ENCODE peak calls at places on chromosomes 1 and 21, in nine cellular contexts. M is stimulated activated CD4-positive, alpha-beta T cell treated with anti-CD3 and anti-CD28 coated beads, Interleukin-1b, Interleukin-23, amount 100 ng/mL, for 24 hours; C is substantia nigra; V is heart left ventricle; A is activated T-cell treated with anti-CD3 and anti-CD28 coated beads for 4 hours; S is dorsolateral prefrontal cortex; H is KBM-7; Z is uterus; Q is CD8-positive, alpha-beta T cell. J is an unnamed sample.

GRCh38 chr1:169460193-169460833 is 25.4 kb downstream of the SLC19A2 start:
- DNase-seq in M (no peak), C (no peak), V (no peak), A (no peak), S (no peak), H (no peak), Z (no peak), Q (no peak), J (no peak)

GRCh38 chr1:216075339-216075738 is 347.9 kb downstream of the USH2A start:
- DNase-seq in M (no peak), C (no peak), V (no peak), A (no peak), S (no peak), H (no peak), Z (no peak), Q (no peak), J (no peak)

GRCh38 chr1:32773018-32773763 is 44.0 kb downstream of the YARS1 start:
- DNase-seq in M (peak), C (peak), V (peak), A (peak), S (peak), H (peak), Z (peak), Q (peak), J (peak)

GRCh38 chr1:42370876-42371549 is 9.6 kb upstream of the RIMKLA start:
- DNase-seq in M (no peak), C (no peak), V (no peak), A (no peak), S (no peak), H (no peak), Z (no peak), Q (no peak), J (no peak)

GRCh38 chr1:56844709-56845108 is 9.9 kb upstream of the C8A start:
- DNase-seq in M (no peak), C (no peak), V (no peak), A (no peak), S (no peak), H (no peak), Z (no peak), Q (no peak), J (no peak)

GRCh38 chr1:200242379-200243041 is 167.3 kb downstream of the ZNF281 start:
- DNase-seq in M (no peak), C (no peak), V (peak), A (no peak), S (no peak), H (no peak), Z (no peak), Q (no peak), J (no peak)

GRCh38 chr21:42980312-42980958 is 6.1 kb downstream of the PKNOX1 start:
- DNase-seq in M (no peak), C (no peak), V (no peak), A (no peak), S (no peak), H (no peak), Z (no peak), Q (no peak), J (no peak)

GRCh38 chr21:41678944-41679343 is 87.9 kb downstream of the RIPK4 start:
- DNase-seq in M (no peak), C (peak), V (peak), A (no peak), S (peak), H (no peak), Z (peak), Q (no peak), J (peak)

GRCh38 chr1:207084241-207084640 is 4.4 kb upstream of the C4BPB start:
- DNase-seq in M (no peak), C (no peak), V (no peak), A (no peak), S (no peak), H (no peak), Z (no peak), Q (no peak), J (no peak)

GRCh38 chr1:231313661-231314060 is 24.0 kb downstream of the EXOC8 start:
- DNase-seq in M (no peak), C (no peak), V (no peak), A (no peak), S (no peak), H (no peak), Z (no peak), Q (no peak), J (no peak)

GRCh38 chr1:180507826-180508724 is 5.7 kb upstream of the ACBD6 start:
- DNase-seq in M (no peak), C (no peak), V (no peak), A (no peak), S (no peak), H (peak), Z (no peak), Q (no peak), J (no peak)

GRCh38 chr1:212295579-212295978 is 10.4 kb downstream of the PPP2R5A start:
- DNase-seq in M (no peak), C (no peak), V (no peak), A (no peak), S (no peak), H (no peak), Z (no peak), Q (no peak), J (no peak)

GRCh38 chr1:206538086-206538781 is 30.9 kb downstream of the RASSF5 start:
- DNase-seq in M (no peak), C (no peak), V (no peak), A (no peak), S (no peak), H (no peak), Z (no peak), Q (no peak), J (no peak)

GRCh38 chr1:229221106-229222019 is 49.5 kb upstream of the RAB4A start:
- DNase-seq in M (no peak), C (no peak), V (no peak), A (no peak), S (no peak), H (no peak), Z (no peak), Q (no peak), J (no peak)

GRCh38 chr1:180930687-180931086 is 18.0 kb downstream of the KIAA1614 start:
- DNase-seq in M (no peak), C (no peak), V (no peak), A (no peak), S (no peak), H (no peak), Z (no peak), Q (no peak), J (no peak)

GRCh38 chr1:244074559-244075171 is 23.6 kb downstream of the ZBTB18 start:
- DNase-seq in M (no peak), C (no peak), V (no peak), A (peak), S (no peak), H (no peak), Z (no peak), Q (peak), J (no peak)

GRCh38 chr1:214503553-214503952 is 47.8 kb downstream of the PTPN14 start:
- DNase-seq in M (no peak), C (no peak), V (no peak), A (no peak), S (no peak), H (no peak), Z (no peak), Q (no peak), J (no peak)

GRCh38 chr21:45381865-45382697 is 22.9 kb upstream of the COL18A1 start:
- DNase-seq in M (no peak), C (no peak), V (peak), A (no peak), S (peak), H (no peak), Z (no peak), Q (no peak), J (peak)

GRCh38 chr1:53678948-53679825 is 59.8 kb downstream of the GLIS1 start:
- DNase-seq in M (no peak), C (no peak), V (no peak), A (no peak), S (no peak), H (no peak), Z (no peak), Q (no peak), J (no peak)

GRCh38 chr1:197911172-197911856 is 5.9 kb upstream of the LHX9 start:
- DNase-seq in M (no peak), C (no peak), V (no peak), A (no peak), S (no peak), H (no peak), Z (no peak), Q (no peak), J (no peak)

GRCh38 chr1:222754386-222755139 is 17.6 kb downstream of the FAM177B start:
- DNase-seq in M (no peak), C (peak), V (peak), A (no peak), S (peak), H (no peak), Z (peak), Q (no peak), J (peak)

GRCh38 chr1:38719880-38720279 is 139.7 kb downstream of the RRAGC start:
- DNase-seq in M (no peak), C (no peak), V (no peak), A (no peak), S (no peak), H (no peak), Z (no peak), Q (no peak), J (no peak)

GRCh38 chr1:167439301-167439988 is 78.9 kb downstream of the CD247 start:
- DNase-seq in M (no peak), C (peak), V (no peak), A (no peak), S (peak), H (no peak), Z (peak), Q (no peak), J (no peak)

GRCh38 chr1:32900956-32901822 is at the start of gene TMEM54:
- DNase-seq in M (no peak), C (no peak), V (peak), A (no peak), S (no peak), H (no peak), Z (peak), Q (no peak), J (peak)

GRCh38 chr21:35212393-35213127 is 163.5 kb upstream of the RUNX1 start:
- DNase-seq in M (no peak), C (no peak), V (peak), A (no peak), S (no peak), H (no peak), Z (no peak), Q (no peak), J (no peak)

GRCh38 chr21:32807717-32808380 is 36.3 kb upstream of the PAXBP1 start:
- DNase-seq in M (no peak), C (no peak), V (no peak), A (no peak), S (no peak), H (no peak), Z (no peak), Q (no peak), J (no peak)

GRCh38 chr1:112540395-112540794 is 31.6 kb downstream of the WNT2B start:
- DNase-seq in M (no peak), C (no peak), V (no peak), A (no peak), S (no peak), H (no peak), Z (no peak), Q (no peak), J (no peak)

GRCh38 chr1:25766721-25767436 is 33.1 kb upstream of the SELENON start:
- DNase-seq in M (no peak), C (no peak), V (no peak), A (no peak), S (no peak), H (no peak), Z (no peak), Q (no peak), J (no peak)

GRCh38 chr1:59878370-59878769 is 48.2 kb downstream of the CYP2J2 start:
- DNase-seq in M (no peak), C (no peak), V (no peak), A (no peak), S (no peak), H (no peak), Z (no peak), Q (no peak), J (no peak)

GRCh38 chr1:206575894-206576737 is 36.1 kb downstream of the EIF2D start:
- DNase-seq in M (no peak), C (no peak), V (no peak), A (no peak), S (no peak), H (no peak), Z (no peak), Q (no peak), J (no peak)

GRCh38 chr1:116375884-116376733 is 3.1 kb downstream of the ATP1A1 start:
- DNase-seq in M (no peak), C (peak), V (peak), A (no peak), S (peak), H (peak), Z (peak), Q (no peak), J (peak)

GRCh38 chr1:230864441-230864840 is 3.9 kb downstream of the C1orf198 start:
- DNase-seq in M (no peak), C (no peak), V (no peak), A (no peak), S (peak), H (peak), Z (no peak), Q (no peak), J (no peak)

GRCh38 chr1:147600119-147601111 is 59.1 kb downstream of the BCL9 start:
- DNase-seq in M (no peak), C (no peak), V (no peak), A (no peak), S (no peak), H (peak), Z (no peak), Q (no peak), J (no peak)

J was measured in tibial artery.